ENCODE peak calls at places on chromosome 12, in six cellular contexts. D is H1; U is aorta; A is naive thymus-derived CD4-positive, alpha-beta T cell; H is cardiac muscle cell; S is HCT116. M is an unnamed sample. For H3K27me3, the result is how much of the 10 kb centered on the place peaks cover.

GRCh38 chr12:19515179-19515578 is 75.9 kb downstream of the AEBP2 start:
- DNase-seq in D (no peak), U (no peak), A (no peak), H (no peak), S (peak), M (no peak)

GRCh38 chr12:106133136-106134087 is 5.3 kb downstream of the NUAK1 start:
- DNase-seq in D (peak), U (no peak), A (no peak), H (no peak), S (no peak), M (no peak)

GRCh38 chr12:116532986-116533342 is 26.2 kb upstream of the MAP1LC3B2 start:
- DNase-seq in D (no peak), U (no peak), A (no peak), H (no peak), S (no peak), M (no peak)

GRCh38 chr12:116039081-116039480 is 238.4 kb downstream of the MED13L start:
- DNase-seq in D (no peak), U (no peak), A (no peak), H (peak), S (no peak), M (no peak)

GRCh38 chr12:119642986-119643385 is 24.9 kb upstream of the PRKAB1 start:
- DNase-seq in D (no peak), U (no peak), A (no peak), H (no peak), S (no peak), M (no peak)

GRCh38 chr12:131980263-131980662 is 30.5 kb downstream of the EP400 start:
- DNase-seq in D (no peak), U (no peak), A (no peak), H (no peak), S (no peak), M (no peak)

GRCh38 chr12:62865860-62866407 is 69.0 kb downstream of the PPM1H start:
- DNase-seq in D (no peak), U (no peak), A (no peak), H (no peak), S (peak), M (no peak)

GRCh38 chr12:101823891-101824290 is 6.9 kb downstream of the GNPTAB start:
- DNase-seq in D (no peak), U (no peak), A (peak), H (peak), S (peak), M (peak)

GRCh38 chr12:103314786-103315185 is 181.0 kb downstream of the C12orf42 start:
- DNase-seq in D (no peak), U (no peak), A (no peak), H (no peak), S (no peak), M (no peak)

GRCh38 chr12:30997685-30998440 is 71.3 kb downstream of the TSPAN11 start:
- DNase-seq in D (no peak), U (no peak), A (no peak), H (no peak), S (no peak), M (peak)

GRCh38 chr12:127509066-127509778 is 757.7 kb upstream of the TMEM132C start:
- DNase-seq in D (no peak), U (no peak), A (no peak), H (no peak), S (no peak), M (no peak)

GRCh38 chr12:13293086-13293485 is 96.6 kb downstream of the EMP1 start:
- DNase-seq in D (no peak), U (no peak), A (no peak), H (no peak), S (no peak), M (no peak)

GRCh38 chr12:100372846-100373245 is 16.0 kb downstream of the SLC17A8 start:
- DNase-seq in D (peak), U (no peak), A (no peak), H (no peak), S (no peak), M (no peak)

GRCh38 chr12:16573652-16574077 is 32.3 kb downstream of the LMO3 start:
- DNase-seq in D (no peak), U (no peak), A (no peak), H (peak), S (no peak), M (peak)

GRCh38 chr12:132437252-132438138 is 52.5 kb upstream of the FBRSL1 start:
- DNase-seq in D (no peak), U (no peak), A (no peak), H (no peak), S (no peak), M (no peak)

GRCh38 chr12:93235881-93236280 is 141.8 kb upstream of the NUDT4 start:
- DNase-seq in D (no peak), U (no peak), A (no peak), H (no peak), S (no peak), M (no peak)

GRCh38 chr12:116892318-116892717 is 11.1 kb upstream of the HRK start:
- DNase-seq in D (no peak), U (no peak), A (no peak), H (no peak), S (no peak), M (no peak)

GRCh38 chr12:53097207-53097563 is 282 bp upstream of the IGFBP6 start:
- DNase-seq in D (no peak), U (peak), A (no peak), H (peak), S (no peak), M (no peak)

GRCh38 chr12:114213055-114213561 is 192.8 kb downstream of the TBX5 start:
- DNase-seq in D (no peak), U (no peak), A (no peak), H (no peak), S (no peak), M (no peak)

GRCh38 chr12:47080725-47081502 is 1.2 kb upstream of the AMIGO2 start:
- DNase-seq in D (no peak), U (peak), A (peak), H (peak), S (no peak), M (peak)

GRCh38 chr12:32864731-32865130 is 31.8 kb downstream of the PKP2 start:
- DNase-seq in D (no peak), U (no peak), A (no peak), H (no peak), S (no peak), M (no peak)

GRCh38 chr12:111753144-111753881 is 13.4 kb upstream of the ALDH2 start:
- DNase-seq in D (no peak), U (peak), A (no peak), H (peak), S (peak), M (peak)

GRCh38 chr12:49881400-49882247 is 22.1 kb downstream of the FAIM2 start:
- DNase-seq in D (no peak), U (peak), A (no peak), H (no peak), S (no peak), M (peak)

GRCh38 chr12:81809829-81810595 is 50.9 kb upstream of the PPFIA2 start:
- DNase-seq in D (no peak), U (no peak), A (no peak), H (peak), S (no peak), M (no peak)

GRCh38 chr12:52186135-52186840 is 5.5 kb downstream of the KRT80 start:
- DNase-seq in D (no peak), U (no peak), A (no peak), H (peak), S (no peak), M (no peak)

GRCh38 chr12:82146740-82147139 is 211.4 kb downstream of the CCDC59 start:
- DNase-seq in D (no peak), U (no peak), A (no peak), H (no peak), S (no peak), M (no peak)

GRCh38 chr12:49059385-49060232 is 985 bp downstream of the KMT2D start:
- DNase-seq in D (no peak), U (no peak), A (peak), H (peak), S (no peak), M (no peak)

GRCh38 chr12:101110856-101111255 is 99.2 kb downstream of the SLC5A8 start:
- DNase-seq in D (no peak), U (no peak), A (no peak), H (no peak), S (no peak), M (no peak)

GRCh38 chr12:97471194-97471593 is 8.6 kb downstream of the RMST start:
- DNase-seq in D (no peak), U (no peak), A (no peak), H (no peak), S (no peak), M (no peak)

GRCh38 chr12:109273354-109273753 is 35.7 kb downstream of the FOXN4 start:
- DNase-seq in D (no peak), U (peak), A (no peak), H (no peak), S (no peak), M (no peak)

GRCh38 chr12:104788848-104789271 is 169.2 kb downstream of the SLC41A2 start:
- DNase-seq in D (no peak), U (no peak), A (no peak), H (no peak), S (no peak), M (no peak)

GRCh38 chr12:65818454-65819382 is 5.6 kb upstream of the HMGA2 start:
- DNase-seq in D (no peak), U (no peak), A (no peak), H (no peak), S (peak), M (no peak)

GRCh38 chr12:33546004-33546403 is 106.4 kb upstream of the SYT10 start:
- DNase-seq in D (no peak), U (no peak), A (no peak), H (no peak), S (no peak), M (no peak)

GRCh38 chr12:91901675-91902074 is 244.0 kb downstream of the BTG1 start:
- DNase-seq in D (no peak), U (no peak), A (no peak), H (no peak), S (no peak), M (no peak)

GRCh38 chr12:64733857-64734256 is 25.3 kb downstream of the GNS start:
- DNase-seq in D (no peak), U (peak), A (no peak), H (no peak), S (peak), M (peak)

GRCh38 chr12:130715150-130715995 is 726 bp downstream of the RIMBP2 start:
- DNase-seq in D (no peak), U (no peak), A (no peak), H (no peak), S (no peak), M (no peak)

GRCh38 chr12:130714091-130714590 is 2.0 kb downstream of the RIMBP2 start:
- DNase-seq in D (no peak), U (no peak), A (no peak), H (no peak), S (no peak), M (no peak)

GRCh38 chr12:130714591-130715149 is 1.4 kb downstream of the RIMBP2 start:
- DNase-seq in D (no peak), U (no peak), A (no peak), H (no peak), S (no peak), M (no peak)

GRCh38 chr12:130712346-130713065 is 3.6 kb downstream of the RIMBP2 start:
- DNase-seq in D (no peak), U (no peak), A (no peak), H (no peak), S (no peak), M (no peak)

GRCh38 chr12:130713581-130713991 is 2.5 kb downstream of the RIMBP2 start:
- DNase-seq in D (no peak), U (no peak), A (no peak), H (no peak), S (no peak), M (no peak)
- H3K4me3 ChIP-seq in D (peak), U (no peak), A (no peak), H (no peak), S (no peak), M (peak)

GRCh38 chr12:14900521-14901227 is 15.0 kb upstream of the MGP start:
- DNase-seq in D (no peak), U (no peak), A (no peak), H (no peak), S (no peak), M (no peak)
- H3K27ac ChIP-seq in D (no peak), U (no peak), A (no peak), H (no peak), S (no peak), M (no peak)

GRCh38 chr12:27975222-27976136 is 2.9 kb upstream of the PTHLH start:
- DNase-seq in D (no peak), U (peak), A (no peak), H (peak), S (no peak), M (peak)
- H3K27me3 ChIP-seq in D (under half), U (under half), A (under half), H (half or more), S (under half), M (under half)

GRCh38 chr12:77847665-77848431 is 17.2 kb downstream of the NAV3 start:
- DNase-seq in D (no peak), U (no peak), A (no peak), H (peak), S (peak), M (no peak)
- H3K4me3 ChIP-seq in D (no peak), U (no peak), A (no peak), H (no peak), S (no peak), M (no peak)

GRCh38 chr12:28090835-28091234 is 99.4 kb upstream of the CCDC91 start:
- DNase-seq in D (no peak), U (no peak), A (no peak), H (no peak), S (no peak), M (no peak)
- H3K27ac ChIP-seq in D (no peak), U (no peak), A (no peak), H (no peak), S (no peak), M (no peak)

GRCh38 chr12:124196236-124196635 is 98.7 kb upstream of the RFLNA start:
- DNase-seq in D (no peak), U (no peak), A (no peak), H (no peak), S (no peak), M (no peak)
- H3K27me3 ChIP-seq in D (under half), U (under half), A (under half), H (under half), S (under half), M (under half)

M was measured in psoas muscle.